ENCODE peak calls at places on chromosomes 6 and 20, in seven cellular contexts. V is IMR-90, O is A673, G is upper lobe of right lung, Q is substantia nigra, F is cardiac muscle cell, M is right cardiac atrium. Z is an unnamed sample.
A peak's percentile ranks its signal among the peaks of the same experiment; 100 is the strongest.

GRCh38 chr20:19633985-19634384 is 124.1 kb upstream of the RIN2 start:
- DNase-seq in G (no peak), Q (no peak), O (peak; percentile 50), F (peak; percentile 28), M (no peak), V (peak; percentile 33), Z (no peak)

GRCh38 chr20:32354592-32355416 is 3.3 kb upstream of the ASXL1 start:
- DNase-seq in O (peak; percentile 80), M (no peak), V (peak; percentile 76), G (no peak), F (no peak), Q (no peak), Z (peak; percentile 49)

GRCh38 chr6:110395221-110395620 is 20.2 kb downstream of the DDO start:
- DNase-seq in F (no peak), O (no peak), M (no peak), V (no peak), G (no peak), Q (no peak), Z (no peak)

GRCh38 chr6:166778046-166778445 is 151.0 kb upstream of the RPS6KA2 start:
- DNase-seq in M (no peak), F (no peak), Q (no peak), V (no peak), O (no peak), G (no peak), Z (no peak)

GRCh38 chr20:63314015-63314471 is 21.1 kb downstream of the COL20A1 start:
- DNase-seq in M (peak; percentile 16), O (no peak), Q (no peak), G (no peak), V (no peak), F (no peak), Z (no peak)

GRCh38 chr6:166460473-166461437 is 78.0 kb upstream of the MPC1 start:
- DNase-seq in Q (no peak), O (peak; percentile 71), G (peak; percentile 61), F (no peak), V (peak; percentile 8), M (no peak), Z (peak; percentile 33)

GRCh38 chr20:41969656-41970055 is 351.5 kb upstream of the CHD6 start:
- DNase-seq in F (no peak), M (no peak), V (no peak), Q (no peak), G (no peak), O (no peak), Z (no peak)

GRCh38 chr6:23659125-23659524 is 466.9 kb upstream of the NRSN1 start:
- DNase-seq in Q (peak; percentile 17), F (peak; percentile 48), V (peak; percentile 6), G (no peak), O (peak; percentile 73), M (no peak), Z (peak; percentile 38)

GRCh38 chr20:14677455-14677854 is 340.0 kb upstream of the FLRT3 start:
- DNase-seq in Q (no peak), F (no peak), V (no peak), G (no peak), O (no peak), M (no peak), Z (no peak)

GRCh38 chr6:67897998-67898607 is 737.0 kb upstream of the ADGRB3 start:
- DNase-seq in Q (no peak), V (no peak), O (no peak), M (no peak), F (no peak), G (no peak), Z (no peak)

DNA sequence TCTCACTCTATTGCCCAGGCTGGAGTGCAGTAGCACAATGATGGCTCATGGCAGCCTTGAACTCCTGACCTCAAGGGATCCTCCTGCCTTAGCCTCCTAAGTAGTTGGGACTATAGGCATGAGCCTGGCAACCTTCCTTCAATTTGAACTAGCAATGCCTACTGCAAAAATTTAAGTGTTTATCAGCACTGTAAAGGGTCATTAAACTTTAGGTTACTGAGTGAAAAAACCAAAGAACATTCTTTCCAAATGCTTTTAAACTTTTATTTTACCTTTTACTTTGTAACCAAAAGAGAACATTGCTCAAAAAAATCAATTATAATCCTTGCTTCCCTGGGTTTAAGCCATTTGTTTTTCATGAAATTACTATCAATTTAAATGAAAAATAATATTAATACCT is 101.0 kb upstream of the NHSL1 start:
- DNase-seq in V (no peak), Q (no peak), M (no peak), G (no peak), F (no peak), O (no peak), Z (no peak)
- H3K27ac ChIP-seq in V (peak overlapping the region; percentile 63), Q (no peak overlapping the region), M (no peak overlapping the region), G (no peak overlapping the region), F (no peak overlapping the region), O (no peak overlapping the region), Z (no peak overlapping the region)

GRCh38 chr6:160421854-160422253 is 73.7 kb downstream of the SLC22A3 start:
- DNase-seq in O (no peak), V (no peak), Q (no peak), M (peak; percentile 67), F (no peak), G (no peak), Z (no peak)
- H3K27ac ChIP-seq in O (no peak overlapping the region), V (no peak overlapping the region), Q (no peak overlapping the region), M (peak overlapping the region; percentile 30), F (no peak overlapping the region), G (no peak overlapping the region), Z (no peak overlapping the region)

DNA sequence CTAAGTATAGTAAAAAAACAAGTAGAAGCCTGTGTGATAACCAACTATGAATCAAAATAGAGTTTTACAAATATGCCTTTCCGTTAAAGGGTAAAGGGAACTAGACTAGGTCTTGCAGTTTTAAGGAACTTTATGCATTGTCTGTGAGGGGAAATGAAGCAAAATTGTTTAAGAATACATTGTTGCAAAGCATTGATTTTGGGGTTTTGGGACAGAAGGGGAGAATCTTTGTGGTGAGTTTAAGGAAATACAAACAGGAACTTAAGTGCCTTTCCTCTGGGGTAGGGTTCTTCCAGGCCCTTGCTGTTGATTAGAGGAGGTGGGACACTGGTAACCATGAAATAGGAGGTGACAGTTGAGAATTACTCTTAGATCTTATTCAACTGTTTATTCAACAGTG is 4.6 kb downstream of the MAPK14 start:
- DNase-seq in G (no peak), F (no peak), V (no peak), O (no peak), M (no peak), Q (no peak), Z (no peak)
- H3K27ac ChIP-seq in G (no peak overlapping the region), F (no peak overlapping the region), V (no peak overlapping the region), O (peak overlapping the region; percentile 52), M (no peak overlapping the region), Q (no peak overlapping the region), Z (no peak overlapping the region)

DNA sequence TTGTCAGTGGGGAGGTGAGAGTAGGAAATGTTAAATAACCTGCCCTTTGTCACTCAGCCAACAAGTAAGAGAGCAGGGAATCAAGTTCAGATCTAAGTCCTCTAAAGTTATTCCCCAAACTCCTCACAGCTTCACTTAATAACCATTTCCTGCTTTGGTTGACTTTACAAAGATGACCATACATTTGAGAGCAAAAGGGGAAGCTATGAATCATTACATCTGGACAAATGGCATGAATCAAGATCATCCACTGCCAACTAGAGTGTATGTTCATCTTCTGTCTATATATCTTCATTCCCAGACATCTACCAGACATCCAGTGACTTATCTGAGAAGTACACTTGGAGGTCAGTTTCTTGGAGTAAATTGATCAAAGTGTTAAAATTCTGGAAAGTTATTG is 15.1 kb upstream of the HIVEP2 start:
- DNase-seq in M (no peak), Q (no peak), G (no peak), V (peak; percentile 66), F (no peak), O (no peak), Z (no peak)
- H3K27ac ChIP-seq in M (no peak overlapping the region), Q (no peak overlapping the region), G (no peak overlapping the region), V (no peak overlapping the region), F (no peak overlapping the region), O (no peak overlapping the region), Z (no peak overlapping the region)

DNA sequence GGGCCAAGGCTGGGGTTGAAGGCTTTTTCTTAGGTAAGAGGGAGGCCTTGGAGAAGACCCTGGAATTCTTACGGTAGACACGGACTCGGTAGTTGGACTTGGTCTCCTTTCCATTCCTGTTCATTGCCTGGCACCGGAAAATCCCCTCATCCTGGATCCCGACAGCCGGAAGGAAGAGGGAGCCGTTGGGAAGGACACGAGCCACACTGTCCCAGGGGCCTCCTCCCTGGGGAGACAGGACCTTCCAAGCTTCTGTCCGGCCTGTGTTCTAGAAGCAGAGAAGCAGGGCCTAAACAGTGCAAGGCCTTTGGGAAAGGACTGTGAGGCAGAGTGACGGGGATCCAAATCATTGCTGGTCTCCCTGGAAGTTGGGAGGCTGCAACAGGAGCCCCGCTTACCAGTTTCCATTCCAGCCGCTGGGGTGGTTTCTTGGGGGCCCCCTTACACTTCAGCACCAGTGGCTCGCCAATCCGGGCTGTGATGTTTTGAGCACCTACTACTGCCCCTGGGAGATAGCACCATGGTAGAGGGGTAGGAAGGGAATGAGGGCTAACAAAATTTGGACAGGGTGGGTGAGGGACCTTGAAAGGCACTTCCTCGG is 470 bp downstream of the AGER start:
- DNase-seq in M (no peak), F (no peak), O (no peak), Q (no peak), G (no peak), V (no peak), Z (no peak)
- H3K27ac ChIP-seq in M (peak overlapping the region; percentile 48), F (peak overlapping the region; percentile 71), O (peak overlapping the region; percentile 37), Q (no peak overlapping the region), G (peak overlapping the region; percentile 77), V (no peak overlapping the region), Z (no peak overlapping the region)

DNA sequence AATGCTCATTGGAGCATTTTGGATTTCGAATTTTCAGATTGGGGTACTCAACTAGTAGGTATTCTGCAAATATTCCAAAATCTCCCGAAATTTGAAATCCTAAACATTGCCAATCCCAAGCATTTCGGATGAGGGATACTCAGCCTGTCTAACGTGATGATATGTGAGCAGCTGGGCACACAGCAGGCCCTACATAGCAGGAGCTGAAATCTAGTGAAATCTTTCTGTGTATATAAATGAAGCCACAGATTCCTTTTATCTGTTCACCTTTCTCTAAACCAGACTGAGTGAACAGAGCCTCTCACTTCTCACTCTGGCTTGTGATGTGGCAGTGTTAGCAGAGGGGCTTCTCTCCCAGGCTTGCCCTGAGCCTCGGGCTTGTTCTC is 17.8 kb downstream of the STX16 start:
- DNase-seq in O (no peak), F (no peak), V (no peak), Q (no peak), G (no peak), M (no peak), Z (no peak)
- H3K27ac ChIP-seq in O (no peak overlapping the region), F (no peak overlapping the region), V (no peak overlapping the region), Q (no peak overlapping the region), G (no peak overlapping the region), M (no peak overlapping the region), Z (no peak overlapping the region)

DNA sequence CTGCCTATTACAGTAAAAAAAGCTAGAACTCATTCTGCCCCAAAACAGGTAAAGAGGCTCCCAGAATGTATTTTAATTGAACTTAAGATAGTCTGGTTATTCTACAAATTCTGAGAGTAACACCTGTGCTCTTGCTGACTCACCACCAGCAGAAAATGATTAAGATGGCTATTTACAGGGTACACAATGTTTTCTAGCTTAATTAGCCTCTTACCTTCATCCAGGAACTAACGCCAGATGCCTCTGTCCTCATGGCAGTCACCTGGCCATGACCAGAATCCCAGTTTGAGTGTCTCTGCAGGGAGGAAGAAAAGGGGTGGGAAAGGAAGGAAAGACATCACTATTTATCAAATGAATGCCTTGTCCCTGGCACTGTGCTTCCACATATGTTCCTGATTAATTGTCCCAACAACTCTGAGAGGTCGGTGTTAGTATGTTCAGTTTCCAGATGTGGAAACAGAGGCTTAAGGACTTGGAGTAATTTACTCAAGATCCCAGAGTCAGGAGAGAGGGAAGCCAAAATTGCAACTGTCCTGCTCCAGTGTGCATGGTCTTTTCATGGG is 31.2 kb upstream of the PPP1R3G start:
- DNase-seq in O (peak; percentile 56), Q (no peak), F (no peak), M (no peak), G (no peak), V (no peak), Z (no peak)
- H3K27ac ChIP-seq in O (peak overlapping the region; percentile 75), Q (no peak overlapping the region), F (no peak overlapping the region), M (no peak overlapping the region), G (no peak overlapping the region), V (peak overlapping the region; percentile 90), Z (no peak overlapping the region)

GRCh38 chr20:34052414-34052813 is 58.7 kb downstream of the RALY start:
- DNase-seq in M (no peak), F (no peak), G (no peak), Q (no peak), V (no peak), O (no peak), Z (no peak)
- H3K27ac ChIP-seq in M (no peak overlapping the region), F (no peak overlapping the region), G (no peak overlapping the region), Q (no peak overlapping the region), V (no peak overlapping the region), O (no peak overlapping the region), Z (no peak overlapping the region)

Z was measured in SJCRH30.